ENCODE peak calls at places on chromosomes 12 and 14, in seven cellular contexts. F is chondrocyte, E is GM12865, U is HCT116, Q is Calu3, Z is PC-3, I is GM10248. B is an unnamed sample.
A peak's percentile ranks its signal among the peaks of the same experiment; 100 is the strongest.

GRCh38 chr14:72535485-72535884 is 358.4 kb downstream of the DPF3 start:
- DNase-seq in F (no peak), E (peak; percentile 67), U (no peak), Q (no peak), Z (no peak), I (no peak), B (no peak)

GRCh38 chr14:58792421-58792820 is 154.7 kb downstream of the DACT1 start:
- DNase-seq in F (no peak), E (no peak), U (no peak), Q (no peak), Z (no peak), I (no peak), B (no peak)

GRCh38 chr14:90886297-90886830 is 70.1 kb upstream of the TTC7B start:
- DNase-seq in F (no peak), E (no peak), U (no peak), Q (no peak), Z (no peak), I (no peak), B (no peak)

GRCh38 chr12:62834971-62835547 is 99.9 kb downstream of the PPM1H start:
- DNase-seq in F (no peak), E (peak; percentile 73), U (peak; percentile 24), Q (no peak), Z (peak; percentile 50), I (no peak), B (no peak)

GRCh38 chr12:63351370-63351769 is 200.4 kb upstream of the AVPR1A start:
- DNase-seq in F (no peak), E (no peak), U (no peak), Q (no peak), Z (no peak), I (no peak), B (no peak)

GRCh38 chr12:53328043-53328435 is 6.6 kb upstream of the AAAS start:
- DNase-seq in F (no peak), E (no peak), U (no peak), Q (no peak), Z (no peak), I (no peak), B (no peak)

GRCh38 chr12:6613015-6613775 is 6.0 kb upstream of the CHD4 start:
- DNase-seq in F (no peak), E (peak; percentile 75), U (peak; percentile 45), Q (peak; percentile 68), Z (peak; percentile 73), I (peak; percentile 43), B (peak; percentile 86)

GRCh38 chr12:115137812-115138521 is 454.0 kb upstream of the TBX3 start:
- DNase-seq in F (no peak), E (no peak), U (no peak), Q (no peak), Z (no peak), I (no peak), B (no peak)

GRCh38 chr14:58501214-58501816 is 73.8 kb downstream of the KIAA0586 start:
- DNase-seq in F (no peak), E (peak; percentile 82), U (peak; percentile 54), Q (peak; percentile 16), Z (peak; percentile 97), I (peak; percentile 43), B (no peak)

GRCh38 chr12:113702796-113703195 is 231.1 kb upstream of the LHX5 start:
- DNase-seq in F (no peak), E (no peak), U (no peak), Q (no peak), Z (no peak), I (no peak), B (no peak)

GRCh38 chr12:38886064-38886463 is 19.3 kb downstream of the CPNE8 start:
- DNase-seq in F (no peak), E (no peak), U (peak; percentile 4), Q (peak; percentile 20), Z (peak; percentile 94), I (no peak), B (no peak)

GRCh38 chr12:123250471-123251383 is 17.5 kb downstream of the MTRFR start:
- DNase-seq in F (no peak), E (no peak), U (peak; percentile 69), Q (peak; percentile 92), Z (peak; percentile 89), I (no peak), B (no peak)

GRCh38 chr12:104596128-104596799 is 139.5 kb downstream of the CHST11 start:
- DNase-seq in F (no peak), E (no peak), U (no peak), Q (no peak), Z (no peak), I (no peak), B (no peak)

GRCh38 chr12:28866715-28867503 is 282.2 kb upstream of the FAR2 start:
- DNase-seq in F (no peak), E (no peak), U (no peak), Q (no peak), Z (no peak), I (no peak), B (no peak)

GRCh38 chr12:113766880-113767878 is 198.9 kb downstream of the RBM19 start:
- DNase-seq in F (no peak), E (no peak), U (no peak), Q (peak; percentile 57), Z (peak; percentile 91), I (no peak), B (no peak)

GRCh38 chr12:70925542-70925941 is 5.0 kb upstream of the PTPRR start:
- DNase-seq in F (no peak), E (no peak), U (no peak), Q (no peak), Z (no peak), I (no peak), B (no peak)

GRCh38 chr14:67426983-67427601 is 15.1 kb upstream of the PLEK2 start:
- DNase-seq in F (no peak), E (peak; percentile 87), U (peak; percentile 71), Q (peak; percentile 77), Z (peak; percentile 87), I (peak; percentile 86), B (peak; percentile 89)

GRCh38 chr12:86712425-86712843 is 456.2 kb upstream of the MGAT4C start:
- DNase-seq in F (no peak), E (no peak), U (peak; percentile 95), Q (peak; percentile 29), Z (peak; percentile 98), I (no peak), B (no peak)

GRCh38 chr12:77087427-77087826 is 22.1 kb upstream of the E2F7 start:
- DNase-seq in F (no peak), E (no peak), U (no peak), Q (no peak), Z (no peak), I (no peak), B (no peak)

GRCh38 chr12:52742822-52743457 is 34.2 kb downstream of the KRT76 start:
- DNase-seq in F (no peak), E (no peak), U (no peak), Q (no peak), Z (no peak), I (no peak), B (no peak)

GRCh38 chr12:58922849-58923248 is 2.5 kb upstream of the LRIG3 start:
- DNase-seq in F (no peak), E (no peak), U (no peak), Q (no peak), Z (peak; percentile 57), I (no peak), B (no peak)

GRCh38 chr12:11026118-11026517 is 3.7 kb upstream of the TAS2R19 start:
- DNase-seq in F (no peak), E (no peak), U (no peak), Q (no peak), Z (peak; percentile 22), I (no peak), B (no peak)
- TF ChIP-seq CTCF in F (no peak), E (no peak), U (peak; percentile 42), Q (no peak), Z (peak; percentile 46), I (no peak), B (peak; percentile 9)

DNA sequence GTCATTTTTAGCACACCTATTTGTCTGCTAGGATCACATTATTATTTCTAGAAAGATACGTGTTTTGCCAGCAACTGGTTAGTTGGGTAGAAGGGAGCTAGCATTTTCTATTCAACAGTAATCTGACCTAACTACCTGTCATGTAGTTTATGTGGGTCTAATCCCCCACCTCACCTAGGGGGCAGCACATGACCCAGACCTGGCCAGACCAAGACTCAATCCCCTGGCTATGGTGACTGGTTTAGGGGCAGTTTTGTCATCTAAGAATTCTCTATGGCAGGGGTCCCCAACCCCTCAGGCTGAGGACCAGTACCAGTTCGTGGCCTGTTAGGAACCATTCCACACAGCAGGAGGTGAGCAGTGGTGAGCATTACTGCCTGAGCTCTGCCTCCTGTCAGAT is 29.5 kb upstream of the EVL start:
- DNase-seq in F (no peak), E (no peak), U (no peak), Q (no peak), Z (no peak), I (no peak), B (no peak)
- TF ChIP-seq CTCF in F (no peak), E (no peak), U (no peak), Q (no peak), Z (peak; percentile 13), I (no peak), B (no peak)

GRCh38 chr14:105324871-105325270 is 10.3 kb downstream of the PACS2 start:
- DNase-seq in F (no peak), E (no peak), U (no peak), Q (no peak), Z (no peak), I (no peak), B (no peak)

GRCh38 chr14:105322791-105323556 is 8.4 kb downstream of the PACS2 start:
- DNase-seq in F (no peak), E (no peak), U (no peak), Q (no peak), Z (no peak), I (no peak), B (no peak)

GRCh38 chr14:105324080-105324778 is 9.7 kb downstream of the PACS2 start:
- DNase-seq in F (no peak), E (no peak), U (no peak), Q (no peak), Z (no peak), I (no peak), B (no peak)

GRCh38 chr14:105325303-105325702 is 10.8 kb downstream of the PACS2 start:
- DNase-seq in F (no peak), E (no peak), U (no peak), Q (no peak), Z (no peak), I (no peak), B (no peak)

GRCh38 chr14:105323663-105324062 is 9.1 kb downstream of the PACS2 start:
- DNase-seq in F (no peak), E (no peak), U (no peak), Q (no peak), Z (no peak), I (no peak), B (no peak)
- TF ChIP-seq CTCF in F (no peak), E (no peak), U (no peak), Q (no peak), Z (no peak), I (no peak), B (no peak)

DNA sequence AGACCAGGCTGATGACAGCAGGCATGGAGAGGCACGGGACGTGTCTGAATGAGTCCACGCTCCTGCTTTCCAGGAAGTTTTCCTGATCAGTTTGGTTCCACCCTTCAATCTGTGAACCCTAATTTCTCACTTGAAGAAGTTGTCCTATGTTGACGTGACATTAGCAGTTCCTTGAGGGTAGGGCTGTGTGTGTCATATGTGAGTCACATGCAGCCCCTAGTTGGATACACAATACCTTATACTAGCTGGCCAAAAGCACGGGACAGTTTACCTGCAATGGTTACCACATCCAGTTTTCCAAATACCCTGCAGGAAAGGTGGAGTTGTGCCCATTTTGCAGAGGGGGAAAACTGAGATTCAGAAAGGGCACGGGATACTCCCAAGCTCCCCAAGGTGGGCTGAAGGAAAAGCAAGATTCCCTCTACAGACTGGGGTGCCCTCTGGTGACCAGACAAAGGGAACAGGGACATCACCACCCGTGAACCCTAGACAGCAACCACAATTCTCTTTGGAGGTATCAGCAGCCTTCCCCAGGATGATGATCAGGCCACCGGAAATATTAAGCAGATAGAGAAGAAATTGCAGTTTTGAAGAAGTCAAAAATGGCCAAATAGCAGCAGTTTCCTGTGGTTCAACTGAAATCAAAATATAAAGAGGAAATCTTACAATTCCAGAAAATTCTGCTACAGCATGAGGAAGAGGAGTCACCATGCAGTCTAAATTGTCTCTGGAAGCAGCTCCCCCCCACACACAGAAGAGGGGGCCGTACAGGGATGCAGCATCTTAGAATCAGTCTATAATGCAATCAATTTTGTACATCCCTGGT is 194.4 kb downstream of the PHETA1 start:
- DNase-seq in F (no peak), E (no peak), U (peak; percentile 4), Q (no peak), Z (peak; percentile 62), I (peak; percentile 44), B (no peak)
- TF ChIP-seq CTCF in F (peak; percentile 38), E (peak; percentile 16), U (peak; percentile 35), Q (no peak), Z (peak; percentile 59), I (peak; percentile 13), B (no peak)